ENCODE peak calls at places on chromosomes 6 and 20, in four cellular contexts. M is SK-N-SH, T is K562, A is GM12878. K is an unnamed sample.

GRCh38 chr6:161940519-161940918 is 666.7 kb upstream of the AGPAT4 start:
- DNase-seq in M (no peak), T (no peak), A (no peak), K (no peak)

GRCh38 chr6:63493557-63493956 is 78.7 kb upstream of the LOC128125822 start:
- DNase-seq in M (no peak), T (no peak), A (no peak), K (no peak)

GRCh38 chr20:64119301-64119680 is 11.9 kb upstream of the NPBWR2 start:
- DNase-seq in M (peak), T (no peak), A (no peak), K (no peak)

GRCh38 chr6:28695671-28696537 is 170.2 kb downstream of the GPX5 start:
- DNase-seq in M (no peak), T (no peak), A (no peak), K (no peak)

GRCh38 chr6:16064687-16065086 is 64.2 kb upstream of the MYLIP start:
- DNase-seq in M (no peak), T (no peak), A (no peak), K (peak)

GRCh38 chr20:25251558-25251957 is 3.7 kb downstream of the PYGB start:
- DNase-seq in M (peak), T (no peak), A (no peak), K (no peak)

GRCh38 chr6:70956451-70957283 is at the start of gene B3GAT2:
- DNase-seq in M (peak), T (no peak), A (no peak), K (peak)

GRCh38 chr6:121436966-121437756 is 1.7 kb downstream of the GJA1 start:
- DNase-seq in M (peak), T (no peak), A (no peak), K (no peak)

GRCh38 chr6:131946404-131946991 is 4.7 kb downstream of the CCN2 start:
- DNase-seq in M (no peak), T (no peak), A (no peak), K (no peak)

GRCh38 chr6:44078795-44079671 is 48.2 kb downstream of the MRPL14 start:
- DNase-seq in M (peak), T (peak), A (no peak), K (no peak)

GRCh38 chr6:25472314-25472713 is 179.7 kb upstream of the SCGN start:
- DNase-seq in M (peak), T (no peak), A (no peak), K (no peak)

GRCh38 chr6:143034689-143035334 is 25.9 kb upstream of the AIG1 start:
- DNase-seq in M (no peak), T (peak), A (no peak), K (no peak)
- TF ChIP-seq NRF1 in M (no peak), T (peak), A (no peak), K (no peak)

GRCh38 chr6:138248878-138249277 is 30.6 kb upstream of the PBOV1 start:
- DNase-seq in M (no peak), T (no peak), A (no peak), K (no peak)
- TF ChIP-seq NRF1 in M (no peak), T (no peak), A (no peak), K (no peak)

GRCh38 chr6:81762132-81762531 is 9.7 kb upstream of the TENT5A start:
- DNase-seq in M (peak), T (no peak), A (no peak), K (no peak)
- TF ChIP-seq NRF1 in M (no peak), T (no peak), A (no peak), K (no peak)

DNA sequence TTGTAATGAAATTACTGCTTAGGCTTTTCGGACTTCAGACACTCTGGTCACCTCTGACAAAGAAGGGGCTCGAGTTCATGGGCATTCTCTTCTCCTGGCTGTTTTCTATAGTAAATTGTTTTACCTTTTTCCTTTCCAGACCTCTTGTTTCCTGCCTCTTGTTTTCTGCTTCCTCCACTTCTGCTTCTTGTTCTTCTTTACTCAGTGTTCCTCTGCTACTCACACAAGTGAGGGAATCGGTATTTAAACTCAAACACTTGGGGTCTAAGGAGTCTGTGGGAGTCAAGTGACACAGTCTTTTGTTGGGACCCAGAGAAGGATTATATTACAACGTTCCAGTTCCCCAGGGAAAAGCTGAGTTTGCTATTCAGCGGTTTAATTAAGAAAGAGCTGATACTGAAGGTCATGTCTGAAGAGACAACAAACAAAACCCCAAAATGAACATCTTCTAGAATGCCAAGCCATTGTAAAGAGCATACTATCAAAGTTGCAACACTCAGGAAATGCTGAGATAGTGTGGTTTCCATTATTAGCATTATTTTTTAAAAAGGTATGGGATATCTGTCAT is 107.8 kb upstream of the CITED2 start:
- DNase-seq in M (no peak), T (no peak), A (no peak), K (no peak)
- TF ChIP-seq NRF1 in M (no peak), T (no peak), A (no peak), K (no peak)

DNA sequence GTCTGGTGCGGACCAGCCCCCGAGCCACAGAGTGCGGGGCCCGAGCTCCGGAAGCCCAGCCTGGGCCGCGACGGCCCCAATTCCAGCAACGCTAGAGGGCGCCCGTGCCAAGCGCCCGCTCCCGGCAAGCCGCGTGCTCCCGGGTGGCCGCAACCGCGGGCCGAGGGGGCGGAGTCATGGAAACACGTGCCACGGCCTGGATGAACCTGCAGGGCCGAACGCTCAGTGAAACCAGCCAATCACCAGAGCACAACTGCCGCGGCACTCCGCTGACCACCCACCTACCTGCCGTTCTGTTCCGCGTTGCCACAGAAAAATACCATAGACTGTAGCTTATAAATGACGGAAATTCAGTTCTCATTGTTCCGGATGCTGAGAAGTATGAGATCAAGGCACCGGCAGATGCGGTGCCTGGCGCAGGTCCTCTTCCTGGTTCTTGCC is 85.7 kb upstream of the FOXC1 start:
- DNase-seq in M (peak), T (peak), A (no peak), K (peak)
- TF ChIP-seq NRF1 in M (no peak), T (no peak), A (no peak), K (no peak)

DNA sequence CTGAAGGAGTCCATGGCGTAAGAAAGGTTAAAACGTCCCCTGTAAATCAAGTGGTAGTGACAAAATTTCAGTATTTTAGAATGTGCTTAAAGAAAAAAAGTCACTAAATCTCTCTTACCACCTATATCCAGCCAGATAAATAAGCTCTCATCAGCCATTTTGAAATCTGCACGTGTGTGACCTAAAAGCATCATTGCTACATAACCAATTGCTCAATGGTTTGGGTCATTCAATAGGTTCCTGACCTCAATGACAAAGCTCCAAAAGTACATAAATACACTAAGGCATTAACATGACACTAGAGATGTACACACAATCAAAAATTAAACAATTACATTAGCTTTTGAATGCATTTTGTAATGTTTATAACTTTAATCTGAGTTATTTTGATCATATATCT is 272.4 kb downstream of the GMDS start:
- DNase-seq in M (no peak), T (no peak), A (no peak), K (no peak)
- TF ChIP-seq NRF1 in M (no peak), T (no peak), A (no peak), K (no peak)

GRCh38 chr6:3415490-3415889 is 41.4 kb downstream of the SLC22A23 start:
- DNase-seq in M (no peak), T (no peak), A (no peak), K (no peak)

GRCh38 chr6:3412779-3413500 is 43.9 kb downstream of the SLC22A23 start:
- DNase-seq in M (no peak), T (no peak), A (no peak), K (no peak)

GRCh38 chr6:3417473-3417872 is 39.4 kb downstream of the SLC22A23 start:
- DNase-seq in M (no peak), T (no peak), A (no peak), K (no peak)

GRCh38 chr6:3413612-3414011 is 43.2 kb downstream of the SLC22A23 start:
- DNase-seq in M (no peak), T (no peak), A (no peak), K (no peak)

GRCh38 chr6:3414704-3415453 is 42.0 kb downstream of the SLC22A23 start:
- DNase-seq in M (no peak), T (peak), A (no peak), K (no peak)
- TF ChIP-seq NRF1 in M (no peak), T (no peak), A (no peak), K (no peak)